ENCODE peak calls at places on chromosomes 5 and 9, in seven cellular contexts. One of them, this sample, is unnamed.

GRCh38 chr5:20649966-20650365 is 662.0 kb upstream of the CDH18 start:
- DNase-seq in non-pigmented ciliary epithelial cell: no peak
- DNase-seq in BJ: no peak
- DNase-seq in spleen: no peak
- DNase-seq in activated CD8-positive, alpha-beta memory T cell treated with anti-CD3 and anti-CD28 coated beads for 48 hours: no peak
- DNase-seq in activated T-cell treated with anti-CD3 and anti-CD28 coated beads, Interleukin-2, amount 50 U/mL, for 24 hours: no peak
- DNase-seq in H1: no peak
- DNase-seq in this sample: no peak

GRCh38 chr9:92971121-92971520 is 23.8 kb downstream of the FGD3 start:
- DNase-seq in non-pigmented ciliary epithelial cell: no peak
- DNase-seq in BJ: no peak
- DNase-seq in spleen: peak; percentile 51
- DNase-seq in activated CD8-positive, alpha-beta memory T cell treated with anti-CD3 and anti-CD28 coated beads for 48 hours: no peak
- DNase-seq in activated T-cell treated with anti-CD3 and anti-CD28 coated beads, Interleukin-2, amount 50 U/mL, for 24 hours: no peak
- DNase-seq in H1: no peak
- DNase-seq in this sample: no peak

GRCh38 chr9:109319072-109319630 is 1.7 kb downstream of the EPB41L4B start:
- DNase-seq in non-pigmented ciliary epithelial cell: no peak
- DNase-seq in BJ: no peak
- DNase-seq in spleen: no peak
- DNase-seq in activated CD8-positive, alpha-beta memory T cell treated with anti-CD3 and anti-CD28 coated beads for 48 hours: no peak
- DNase-seq in activated T-cell treated with anti-CD3 and anti-CD28 coated beads, Interleukin-2, amount 50 U/mL, for 24 hours: peak; percentile 37
- DNase-seq in H1: no peak
- DNase-seq in this sample: no peak

GRCh38 chr9:120446681-120447080 is 133.3 kb downstream of the CDK5RAP2 start:
- DNase-seq in non-pigmented ciliary epithelial cell: no peak
- DNase-seq in BJ: no peak
- DNase-seq in spleen: no peak
- DNase-seq in activated CD8-positive, alpha-beta memory T cell treated with anti-CD3 and anti-CD28 coated beads for 48 hours: no peak
- DNase-seq in activated T-cell treated with anti-CD3 and anti-CD28 coated beads, Interleukin-2, amount 50 U/mL, for 24 hours: no peak
- DNase-seq in H1: no peak
- DNase-seq in this sample: no peak

GRCh38 chr5:115522832-115523365 is 21.7 kb downstream of the FEM1C start:
- DNase-seq in non-pigmented ciliary epithelial cell: no peak
- DNase-seq in BJ: no peak
- DNase-seq in spleen: no peak
- DNase-seq in activated CD8-positive, alpha-beta memory T cell treated with anti-CD3 and anti-CD28 coated beads for 48 hours: no peak
- DNase-seq in activated T-cell treated with anti-CD3 and anti-CD28 coated beads, Interleukin-2, amount 50 U/mL, for 24 hours: no peak
- DNase-seq in H1: no peak
- DNase-seq in this sample: no peak

GRCh38 chr9:79408617-79409016 is 163.1 kb upstream of the TLE4 start:
- DNase-seq in non-pigmented ciliary epithelial cell: no peak
- DNase-seq in BJ: peak; percentile 36
- DNase-seq in spleen: no peak
- DNase-seq in activated CD8-positive, alpha-beta memory T cell treated with anti-CD3 and anti-CD28 coated beads for 48 hours: no peak
- DNase-seq in activated T-cell treated with anti-CD3 and anti-CD28 coated beads, Interleukin-2, amount 50 U/mL, for 24 hours: no peak
- DNase-seq in H1: no peak
- DNase-seq in this sample: no peak

GRCh38 chr5:44862808-44863207 is 54.1 kb downstream of the MRPS30 start:
- DNase-seq in non-pigmented ciliary epithelial cell: peak; percentile 6
- DNase-seq in BJ: no peak
- DNase-seq in spleen: no peak
- DNase-seq in activated CD8-positive, alpha-beta memory T cell treated with anti-CD3 and anti-CD28 coated beads for 48 hours: no peak
- DNase-seq in activated T-cell treated with anti-CD3 and anti-CD28 coated beads, Interleukin-2, amount 50 U/mL, for 24 hours: no peak
- DNase-seq in H1: no peak
- DNase-seq in this sample: no peak

GRCh38 chr5:157941616-157942015 is 82.7 kb upstream of the CLINT1 start:
- DNase-seq in non-pigmented ciliary epithelial cell: no peak
- DNase-seq in BJ: no peak
- DNase-seq in spleen: no peak
- DNase-seq in activated CD8-positive, alpha-beta memory T cell treated with anti-CD3 and anti-CD28 coated beads for 48 hours: no peak
- DNase-seq in activated T-cell treated with anti-CD3 and anti-CD28 coated beads, Interleukin-2, amount 50 U/mL, for 24 hours: no peak
- DNase-seq in H1: no peak
- DNase-seq in this sample: no peak